ENCODE peak calls at places on chromosomes 3 and 15, in eight cellular contexts. G, J, A, M, Y, C, Q and X are unnamed samples.
A peak's percentile ranks its signal among the peaks of the same experiment; 100 is the strongest.

GRCh38 chr15:85707519-85708338 is 87.0 kb downstream of the KLHL25 start:
- DNase-seq in Q (peak; percentile 76), A (no peak), C (no peak), J (no peak), G (no peak), Y (no peak), M (no peak), X (no peak)

GRCh38 chr3:99504258-99504657 is 134.1 kb upstream of the COL8A1 start:
- DNase-seq in Q (no peak), M (no peak), C (no peak), A (no peak), J (peak; percentile 83), G (no peak), Y (no peak), X (no peak)

GRCh38 chr15:60751985-60752952 is 273.3 kb upstream of the ICE2 start:
- DNase-seq in J (no peak), Q (no peak), C (peak; percentile 88), A (no peak), Y (no peak), M (no peak), G (no peak), X (no peak)

GRCh38 chr15:76376816-76377215 is 40.2 kb downstream of the ISL2 start:
- DNase-seq in G (no peak), M (no peak), Q (peak; percentile 16), J (no peak), Y (peak; percentile 3), A (no peak), C (no peak), X (no peak)

GRCh38 chr15:66085128-66085527 is 168.4 kb downstream of the MEGF11 start:
- DNase-seq in Y (peak; percentile 37), J (peak; percentile 18), Q (no peak), G (no peak), M (no peak), A (no peak), C (peak; percentile 22), X (no peak)

GRCh38 chr3:97821413-97821809 is 400 bp upstream of the CRYBG3 start:
- DNase-seq in G (no peak), Q (peak; percentile 62), Y (peak; percentile 19), A (no peak), C (peak; percentile 77), J (no peak), M (no peak), X (no peak)

GRCh38 chr15:80780416-80781221 is 1.4 kb downstream of the CEMIP start:
- DNase-seq in M (no peak), A (peak; percentile 92), J (peak; percentile 8), C (no peak), Y (peak; percentile 80), G (peak; percentile 40), Q (peak; percentile 89), X (peak; percentile 50)

GRCh38 chr15:81981888-81982287 is 63.9 kb downstream of the MEX3B start:
- DNase-seq in G (no peak), C (no peak), J (no peak), A (no peak), Y (no peak), M (no peak), Q (no peak), X (no peak)

GRCh38 chr3:126355777-126356372 is 1.3 kb downstream of the KLF15 start:
- DNase-seq in A (peak; percentile 91), J (no peak), G (peak; percentile 72), Y (peak; percentile 79), Q (peak; percentile 96), C (peak; percentile 100), M (peak; percentile 99), X (no peak)

GRCh38 chr3:64145438-64145837 is 79.8 kb downstream of the PRICKLE2 start:
- DNase-seq in G (no peak), A (no peak), C (no peak), M (no peak), Q (no peak), J (no peak), Y (no peak), X (no peak)

GRCh38 chr15:31147943-31148621 is 46.6 kb upstream of the TRPM1 start:
- DNase-seq in Y (peak; percentile 48), A (no peak), G (no peak), J (no peak), Q (no peak), M (no peak), C (no peak), X (no peak)

GRCh38 chr15:31147456-31147855 is 45.9 kb upstream of the TRPM1 start:
- DNase-seq in J (no peak), G (no peak), Q (no peak), M (no peak), C (no peak), A (no peak), Y (no peak), X (no peak)

GRCh38 chr15:31148622-31149505 is 47.3 kb upstream of the TRPM1 start:
- DNase-seq in G (no peak), Y (no peak), A (no peak), Q (no peak), M (no peak), J (no peak), C (no peak), X (no peak)

GRCh38 chr15:31141792-31142191 is 40.3 kb upstream of the TRPM1 start:
- DNase-seq in Q (no peak), M (peak; percentile 57), A (no peak), C (no peak), Y (no peak), G (no peak), J (no peak), X (no peak)

GRCh38 chr15:31145271-31145911 is 43.9 kb upstream of the TRPM1 start:
- DNase-seq in Q (no peak), C (no peak), M (peak; percentile 21), Y (no peak), A (no peak), G (no peak), J (peak; percentile 34), X (peak; percentile 34)
- TF ChIP-seq CTCF in Q (peak; percentile 29), C (no peak), M (no peak), Y (peak; percentile 39), A (peak; percentile 34), G (no peak), J (no peak), X (no peak)

GRCh38 chr3:95522449-95522848 is 1291.9 kb upstream of the EPHA6 start:
- DNase-seq in G (no peak), Y (no peak), M (no peak), Q (no peak), C (no peak), A (no peak), J (no peak), X (no peak)

DNA sequence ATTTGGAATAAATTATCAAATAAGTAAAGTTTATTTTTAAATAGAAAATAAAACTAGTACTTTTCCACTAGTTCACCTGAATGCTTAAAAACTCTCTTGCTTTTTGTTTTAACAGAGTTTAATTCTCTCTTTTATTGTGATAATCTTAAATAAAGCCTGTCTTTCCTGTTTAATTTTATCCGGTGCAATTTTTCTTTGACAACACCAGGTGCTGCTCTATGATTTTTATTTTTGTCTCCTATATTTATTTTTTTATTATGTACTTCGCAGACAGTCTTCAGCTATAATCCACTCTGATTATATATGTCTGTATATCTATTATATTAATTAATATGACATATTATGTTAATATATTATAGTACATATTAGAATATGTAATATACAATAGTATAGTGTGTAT is 1293.0 kb upstream of the EPHA6 start:
- DNase-seq in J (no peak), Y (no peak), Q (no peak), C (no peak), M (no peak), A (no peak), G (no peak), X (no peak)
- TF ChIP-seq CTCF in J (no peak), Y (peak; percentile 22), Q (no peak), C (no peak), M (no peak), A (no peak), G (no peak), X (peak; percentile 16)

GRCh38 chr3:12991861-12992281 is 81.4 kb downstream of the IQSEC1 start:
- DNase-seq in J (no peak), M (no peak), Y (no peak), G (no peak), A (no peak), Q (no peak), C (no peak), X (no peak)

GRCh38 chr3:12991481-12991837 is 81.8 kb downstream of the IQSEC1 start:
- DNase-seq in C (no peak), M (no peak), J (no peak), Y (no peak), A (no peak), Q (no peak), G (no peak), X (no peak)

GRCh38 chr3:12993022-12993622 is 80.1 kb downstream of the IQSEC1 start:
- DNase-seq in Y (no peak), A (peak; percentile 91), G (no peak), Q (peak; percentile 83), C (no peak), J (no peak), M (no peak), X (no peak)

GRCh38 chr3:12993623-12994356 is 79.4 kb downstream of the IQSEC1 start:
- DNase-seq in G (peak; percentile 74), J (no peak), C (peak; percentile 73), A (peak; percentile 75), M (no peak), Q (peak; percentile 64), Y (peak; percentile 27), X (no peak)

DNA sequence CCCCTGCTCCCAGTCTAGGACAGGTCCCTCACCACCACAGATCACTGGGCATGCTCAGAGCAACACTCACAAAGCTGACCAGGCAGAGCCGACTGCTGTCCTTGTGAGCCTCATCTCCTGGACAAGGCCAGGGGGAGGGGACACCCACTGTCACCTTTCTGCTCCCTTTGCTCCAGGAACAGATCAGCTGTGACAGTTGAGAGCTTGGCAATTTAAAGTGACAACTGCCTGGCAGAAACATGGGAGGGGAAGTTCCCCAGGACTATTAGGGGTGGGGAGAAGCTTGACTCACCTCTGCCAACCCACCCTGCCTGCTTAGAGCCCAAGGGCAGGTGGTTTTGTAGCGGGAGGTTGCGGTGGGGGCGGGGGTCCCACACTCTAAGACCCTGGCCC is 80.6 kb downstream of the IQSEC1 start:
- DNase-seq in Y (no peak), M (no peak), G (no peak), C (no peak), Q (peak; percentile 35), A (peak; percentile 35), J (no peak), X (no peak)
- TF ChIP-seq CTCF in Y (no peak), M (no peak), G (no peak), C (no peak), Q (no peak), A (no peak), J (no peak), X (no peak)

GRCh38 chr15:78767331-78767951 is 43.8 kb downstream of the ADAMTS7 start:
- DNase-seq in Q (no peak), G (no peak), Y (no peak), A (no peak), M (no peak), J (no peak), C (peak; percentile 46), X (no peak)

GRCh38 chr15:78768531-78769408 is 42.5 kb downstream of the ADAMTS7 start:
- DNase-seq in Q (no peak), G (no peak), C (peak; percentile 59), A (no peak), Y (no peak), J (no peak), M (no peak), X (no peak)

GRCh38 chr15:78763796-78764241 is 47.4 kb downstream of the ADAMTS7 start:
- DNase-seq in M (no peak), A (no peak), G (no peak), C (no peak), J (no peak), Y (no peak), Q (no peak), X (no peak)

GRCh38 chr15:78768096-78768495 is 43.2 kb downstream of the ADAMTS7 start:
- DNase-seq in C (no peak), M (no peak), A (no peak), Y (no peak), G (no peak), J (no peak), Q (no peak), X (no peak)

GRCh38 chr15:78766041-78766440 is 45.2 kb downstream of the ADAMTS7 start:
- DNase-seq in Q (no peak), M (no peak), G (no peak), C (peak; percentile 55), A (no peak), Y (no peak), J (no peak), X (no peak)
- TF ChIP-seq CTCF in Q (no peak), M (no peak), G (no peak), C (no peak), A (no peak), Y (no peak), J (no peak), X (no peak)